ENCODE peak calls at places on chromosomes 16 and 17, in four cellular contexts. One of them, this sample, is unnamed.

GRCh38 chr16:87464691-87465300 is 28.0 kb downstream of the ZCCHC14 start:
- DNase-seq in NCI-H345: no peak
- DNase-seq in sigmoid colon: peak
- DNase-seq in CD4-positive, alpha-beta T cell: peak
- DNase-seq in this sample: no peak

GRCh38 chr17:7484067-7484963 is at the start of gene POLR2A:
- DNase-seq in NCI-H345: peak
- DNase-seq in sigmoid colon: peak
- DNase-seq in CD4-positive, alpha-beta T cell: peak
- DNase-seq in this sample: peak

GRCh38 chr17:57294629-57295501 is 38.5 kb downstream of the MSI2 start:
- DNase-seq in NCI-H345: peak
- DNase-seq in sigmoid colon: no peak
- DNase-seq in CD4-positive, alpha-beta T cell: peak
- DNase-seq in this sample: peak

GRCh38 chr16:27450836-27451341 is 48.9 kb downstream of the IL21R start:
- DNase-seq in NCI-H345: no peak
- DNase-seq in sigmoid colon: no peak
- DNase-seq in CD4-positive, alpha-beta T cell: no peak
- DNase-seq in this sample: no peak

GRCh38 chr17:9079461-9080103 is 58.3 kb downstream of the NTN1 start:
- DNase-seq in NCI-H345: no peak
- DNase-seq in sigmoid colon: no peak
- DNase-seq in CD4-positive, alpha-beta T cell: no peak
- DNase-seq in this sample: no peak

GRCh38 chr17:68749742-68750562 is 148.8 kb upstream of the FAM20A start:
- DNase-seq in NCI-H345: no peak
- DNase-seq in sigmoid colon: no peak
- DNase-seq in CD4-positive, alpha-beta T cell: no peak
- DNase-seq in this sample: no peak

GRCh38 chr17:67448449-67448848 is 71.4 kb downstream of the PITPNC1 start:
- DNase-seq in NCI-H345: no peak
- DNase-seq in sigmoid colon: no peak
- DNase-seq in CD4-positive, alpha-beta T cell: no peak
- DNase-seq in this sample: no peak

GRCh38 chr17:70230883-70231282 is 61.6 kb downstream of the KCNJ2 start:
- DNase-seq in NCI-H345: no peak
- DNase-seq in sigmoid colon: no peak
- DNase-seq in CD4-positive, alpha-beta T cell: no peak
- DNase-seq in this sample: no peak

GRCh38 chr16:88452485-88453216 is 429 bp upstream of the ZFPM1 start:
- DNase-seq in NCI-H345: peak
- DNase-seq in sigmoid colon: peak
- DNase-seq in CD4-positive, alpha-beta T cell: peak
- DNase-seq in this sample: peak

GRCh38 chr17:34692932-34693331 is 113.5 kb downstream of the TMEM132E start:
- DNase-seq in NCI-H345: no peak
- DNase-seq in sigmoid colon: no peak
- DNase-seq in CD4-positive, alpha-beta T cell: no peak
- DNase-seq in this sample: no peak

GRCh38 chr17:45092932-45093430 is 31.9 kb downstream of the NMT1 start:
- DNase-seq in NCI-H345: no peak
- DNase-seq in sigmoid colon: peak
- DNase-seq in CD4-positive, alpha-beta T cell: no peak
- DNase-seq in this sample: no peak

GRCh38 chr17:8226536-8227237 is 16.3 kb upstream of the AURKB start:
- DNase-seq in NCI-H345: peak
- DNase-seq in sigmoid colon: peak
- DNase-seq in CD4-positive, alpha-beta T cell: no peak
- DNase-seq in this sample: no peak

GRCh38 chr16:3577302-3577752 is at the start of gene NLRC3:
- DNase-seq in NCI-H345: no peak
- DNase-seq in sigmoid colon: no peak
- DNase-seq in CD4-positive, alpha-beta T cell: peak
- DNase-seq in this sample: no peak

GRCh38 chr17:77465358-77466041 is 324.7 kb downstream of the SEC14L1 start:
- DNase-seq in NCI-H345: no peak
- DNase-seq in sigmoid colon: peak
- DNase-seq in CD4-positive, alpha-beta T cell: peak
- DNase-seq in this sample: no peak

GRCh38 chr17:48611681-48612455 is 1.1 kb upstream of the HOXB7 start:
- DNase-seq in NCI-H345: peak
- DNase-seq in sigmoid colon: no peak
- DNase-seq in CD4-positive, alpha-beta T cell: no peak
- DNase-seq in this sample: peak

This sample was measured in NCI-H1436.